ENCODE peak calls at places on chromosomes 11 and 22, in five cellular contexts. One of them, this sample, is unnamed.

GRCh38 chr22:17319541-17319940 is 49.7 kb upstream of the CECR2 start:
- DNase-seq in cardiac muscle cell: no peak
- DNase-seq in anterior cingulate cortex: no peak
- DNase-seq in T-helper 22 cell: no peak
- DNase-seq in NCI-H1092 treated with DMSO at 0.1 percent for 48 hours: peak
- DNase-seq in this sample: no peak

GRCh38 chr11:15933896-15934625 is 422.3 kb downstream of the SOX6 start:
- DNase-seq in NCI-H1092 treated with DMSO at 0.1 percent for 48 hours: no peak
- DNase-seq in cardiac muscle cell: peak
- DNase-seq in T-helper 22 cell: no peak
- DNase-seq in anterior cingulate cortex: no peak
- DNase-seq in this sample: no peak

GRCh38 chr11:117795726-117796455 is 1.1 kb downstream of the DSCAML1 start:
- DNase-seq in cardiac muscle cell: no peak
- DNase-seq in NCI-H1092 treated with DMSO at 0.1 percent for 48 hours: no peak
- DNase-seq in anterior cingulate cortex: no peak
- DNase-seq in T-helper 22 cell: no peak
- DNase-seq in this sample: no peak

GRCh38 chr11:45655347-45655756 is 10.1 kb downstream of the CHST1 start:
- DNase-seq in anterior cingulate cortex: peak
- DNase-seq in T-helper 22 cell: peak
- DNase-seq in cardiac muscle cell: peak
- DNase-seq in NCI-H1092 treated with DMSO at 0.1 percent for 48 hours: peak
- DNase-seq in this sample: peak

GRCh38 chr11:102724904-102725515 is at the start of gene MMP8:
- DNase-seq in anterior cingulate cortex: no peak
- DNase-seq in T-helper 22 cell: no peak
- DNase-seq in cardiac muscle cell: peak
- DNase-seq in NCI-H1092 treated with DMSO at 0.1 percent for 48 hours: no peak
- DNase-seq in this sample: no peak

GRCh38 chr11:83002522-83002921 is 69.2 kb downstream of the RAB30 start:
- DNase-seq in cardiac muscle cell: no peak
- DNase-seq in anterior cingulate cortex: no peak
- DNase-seq in T-helper 22 cell: no peak
- DNase-seq in NCI-H1092 treated with DMSO at 0.1 percent for 48 hours: no peak
- DNase-seq in this sample: no peak

GRCh38 chr22:24037851-24038765 is 27.0 kb downstream of the CABIN1 start:
- DNase-seq in NCI-H1092 treated with DMSO at 0.1 percent for 48 hours: no peak
- DNase-seq in T-helper 22 cell: no peak
- DNase-seq in anterior cingulate cortex: no peak
- DNase-seq in cardiac muscle cell: no peak
- DNase-seq in this sample: no peak

GRCh38 chr11:106457727-106458126 is 380.3 kb downstream of the AASDHPPT start:
- DNase-seq in cardiac muscle cell: peak
- DNase-seq in T-helper 22 cell: no peak
- DNase-seq in NCI-H1092 treated with DMSO at 0.1 percent for 48 hours: no peak
- DNase-seq in anterior cingulate cortex: no peak
- DNase-seq in this sample: no peak

GRCh38 chr11:66509131-66509561 is 1.3 kb upstream of the BBS1 start:
- DNase-seq in NCI-H1092 treated with DMSO at 0.1 percent for 48 hours: no peak
- DNase-seq in T-helper 22 cell: no peak
- DNase-seq in anterior cingulate cortex: no peak
- DNase-seq in cardiac muscle cell: no peak
- DNase-seq in this sample: no peak

GRCh38 chr22:38021201-38021600 is 36.0 kb upstream of the PICK1 start:
- DNase-seq in NCI-H1092 treated with DMSO at 0.1 percent for 48 hours: no peak
- DNase-seq in T-helper 22 cell: no peak
- DNase-seq in cardiac muscle cell: no peak
- DNase-seq in anterior cingulate cortex: no peak
- DNase-seq in this sample: no peak

GRCh38 chr22:17400305-17400704 is 31.0 kb downstream of the CECR2 start:
- DNase-seq in T-helper 22 cell: no peak
- DNase-seq in cardiac muscle cell: peak
- DNase-seq in anterior cingulate cortex: no peak
- DNase-seq in NCI-H1092 treated with DMSO at 0.1 percent for 48 hours: no peak
- DNase-seq in this sample: no peak

GRCh38 chr11:122038543-122038942 is 77.5 kb downstream of the BLID start:
- DNase-seq in anterior cingulate cortex: no peak
- DNase-seq in cardiac muscle cell: peak
- DNase-seq in T-helper 22 cell: no peak
- DNase-seq in NCI-H1092 treated with DMSO at 0.1 percent for 48 hours: no peak
- DNase-seq in this sample: no peak

GRCh38 chr22:22666307-22667091 is 22.1 kb downstream of the GGTLC2 start:
- DNase-seq in T-helper 22 cell: no peak
- DNase-seq in cardiac muscle cell: peak
- DNase-seq in anterior cingulate cortex: no peak
- DNase-seq in NCI-H1092 treated with DMSO at 0.1 percent for 48 hours: no peak
- DNase-seq in this sample: no peak

GRCh38 chr11:123235117-123235686 is 40.2 kb upstream of the CLMP start:
- DNase-seq in T-helper 22 cell: no peak
- DNase-seq in anterior cingulate cortex: no peak
- DNase-seq in NCI-H1092 treated with DMSO at 0.1 percent for 48 hours: no peak
- DNase-seq in cardiac muscle cell: peak
- DNase-seq in this sample: no peak

GRCh38 chr22:41367680-41368542 is 13.8 kb upstream of the TEF start:
- DNase-seq in cardiac muscle cell: peak
- DNase-seq in anterior cingulate cortex: peak
- DNase-seq in NCI-H1092 treated with DMSO at 0.1 percent for 48 hours: no peak
- DNase-seq in T-helper 22 cell: no peak
- DNase-seq in this sample: peak

GRCh38 chr11:18013790-18014507 is 1.1 kb upstream of the SERGEF start:
- DNase-seq in cardiac muscle cell: peak
- DNase-seq in NCI-H1092 treated with DMSO at 0.1 percent for 48 hours: peak
- DNase-seq in T-helper 22 cell: no peak
- DNase-seq in anterior cingulate cortex: peak
- DNase-seq in this sample: no peak

GRCh38 chr11:94034207-94034606 is 13.1 kb downstream of the HEPHL1 start:
- DNase-seq in NCI-H1092 treated with DMSO at 0.1 percent for 48 hours: no peak
- DNase-seq in T-helper 22 cell: no peak
- DNase-seq in anterior cingulate cortex: no peak
- DNase-seq in cardiac muscle cell: no peak
- DNase-seq in this sample: no peak

GRCh38 chr22:20433191-20433590 is 4.4 kb downstream of the SCARF2 start:
- DNase-seq in T-helper 22 cell: no peak
- DNase-seq in NCI-H1092 treated with DMSO at 0.1 percent for 48 hours: no peak
- DNase-seq in anterior cingulate cortex: no peak
- DNase-seq in cardiac muscle cell: no peak
- DNase-seq in this sample: no peak

GRCh38 chr22:39446239-39446721 is 10.5 kb upstream of the MGAT3 start:
- DNase-seq in NCI-H1092 treated with DMSO at 0.1 percent for 48 hours: no peak
- DNase-seq in T-helper 22 cell: no peak
- DNase-seq in cardiac muscle cell: no peak
- DNase-seq in anterior cingulate cortex: no peak
- DNase-seq in this sample: no peak

GRCh38 chr11:120807414-120808150 is 216.3 kb upstream of the TBCEL start:
- DNase-seq in cardiac muscle cell: peak
- DNase-seq in T-helper 22 cell: no peak
- DNase-seq in NCI-H1092 treated with DMSO at 0.1 percent for 48 hours: no peak
- DNase-seq in anterior cingulate cortex: no peak
- DNase-seq in this sample: no peak

GRCh38 chr22:36329217-36330078 is 58.3 kb downstream of the MYH9 start:
- DNase-seq in cardiac muscle cell: peak
- DNase-seq in anterior cingulate cortex: no peak
- DNase-seq in NCI-H1092 treated with DMSO at 0.1 percent for 48 hours: no peak
- DNase-seq in T-helper 22 cell: peak
- DNase-seq in this sample: no peak

GRCh38 chr11:43555811-43556210 is 124.7 kb upstream of the HSD17B12 start:
- DNase-seq in anterior cingulate cortex: no peak
- DNase-seq in T-helper 22 cell: no peak
- DNase-seq in cardiac muscle cell: peak
- DNase-seq in NCI-H1092 treated with DMSO at 0.1 percent for 48 hours: peak
- DNase-seq in this sample: peak

GRCh38 chr11:8731647-8732188 is 49.1 kb downstream of the RPL27A start:
- DNase-seq in T-helper 22 cell: no peak
- DNase-seq in anterior cingulate cortex: no peak
- DNase-seq in NCI-H1092 treated with DMSO at 0.1 percent for 48 hours: no peak
- DNase-seq in cardiac muscle cell: no peak
- DNase-seq in this sample: no peak

GRCh38 chr11:78798567-78799170 is 224.0 kb upstream of the NARS2 start:
- DNase-seq in T-helper 22 cell: no peak
- DNase-seq in NCI-H1092 treated with DMSO at 0.1 percent for 48 hours: peak
- DNase-seq in cardiac muscle cell: peak
- DNase-seq in anterior cingulate cortex: peak
- DNase-seq in this sample: peak

GRCh38 chr11:36631704-36632287 is 33.8 kb upstream of the RAG2 start:
- DNase-seq in NCI-H1092 treated with DMSO at 0.1 percent for 48 hours: no peak
- DNase-seq in anterior cingulate cortex: no peak
- DNase-seq in cardiac muscle cell: no peak
- DNase-seq in T-helper 22 cell: no peak
- DNase-seq in this sample: no peak

GRCh38 chr11:132715041-132715440 is 817.3 kb downstream of the OPCML start:
- DNase-seq in T-helper 22 cell: no peak
- DNase-seq in anterior cingulate cortex: no peak
- DNase-seq in NCI-H1092 treated with DMSO at 0.1 percent for 48 hours: no peak
- DNase-seq in cardiac muscle cell: peak
- DNase-seq in this sample: no peak

GRCh38 chr22:37633693-37634504 is 5.6 kb upstream of the SH3BP1 start:
- DNase-seq in cardiac muscle cell: peak
- DNase-seq in anterior cingulate cortex: peak
- DNase-seq in NCI-H1092 treated with DMSO at 0.1 percent for 48 hours: peak
- DNase-seq in T-helper 22 cell: peak
- DNase-seq in this sample: peak

GRCh38 chr11:93512073-93512475 is 31.1 kb downstream of the SMCO4 start:
- DNase-seq in T-helper 22 cell: no peak
- DNase-seq in NCI-H1092 treated with DMSO at 0.1 percent for 48 hours: no peak
- DNase-seq in anterior cingulate cortex: no peak
- DNase-seq in cardiac muscle cell: no peak
- DNase-seq in this sample: no peak

GRCh38 chr11:59223177-59223576 is 10.4 kb upstream of the MPEG1 start:
- DNase-seq in NCI-H1092 treated with DMSO at 0.1 percent for 48 hours: no peak
- DNase-seq in anterior cingulate cortex: no peak
- DNase-seq in T-helper 22 cell: no peak
- DNase-seq in cardiac muscle cell: no peak
- DNase-seq in this sample: no peak

GRCh38 chr11:14249121-14249963 is 109.6 kb downstream of the RRAS2 start:
- DNase-seq in T-helper 22 cell: peak
- DNase-seq in NCI-H1092 treated with DMSO at 0.1 percent for 48 hours: peak
- DNase-seq in anterior cingulate cortex: peak
- DNase-seq in cardiac muscle cell: peak
- DNase-seq in this sample: peak

GRCh38 chr11:216081-216974 is 8.8 kb downstream of the RIC8A start:
- DNase-seq in cardiac muscle cell: no peak
- DNase-seq in T-helper 22 cell: no peak
- DNase-seq in anterior cingulate cortex: no peak
- DNase-seq in NCI-H1092 treated with DMSO at 0.1 percent for 48 hours: no peak
- DNase-seq in this sample: no peak